ENCODE peak calls at places on chromosome X, in ten cellular contexts. U is psoas muscle; O is right cardiac atrium; Y is foreskin keratinocyte; L is CD4-positive, CD25-positive, alpha-beta regulatory T cell; B is HCT116; S is gastrocnemius medialis; F is heart left ventricle; Z is HepG2; K is aorta. R is an unnamed sample.

GRCh38 chrX:136731207-136731782 is 49.4 kb downstream of the ARHGEF6 start:
- ATAC-seq in U (peak; percentile 70), F (peak; percentile 70), Y (no peak), K (no peak), S (peak; percentile 88), Z (no peak), B (no peak), O (peak; percentile 48), L (peak; percentile 31), R (no peak)

GRCh38 chrX:16212436-16212835 is 45.2 kb downstream of the MAGEB17 start:
- ATAC-seq in S (no peak), O (no peak), F (no peak), Z (peak; percentile 44), Y (no peak), L (no peak), U (no peak), K (no peak), B (peak; percentile 87), R (no peak)

GRCh38 chrX:574355-574754 is 56.2 kb upstream of the SHOX start:
- ATAC-seq in O (no peak), Z (peak; percentile 50), L (no peak), F (no peak), S (no peak), K (no peak), Y (no peak), U (no peak), B (no peak), R (no peak)

GRCh38 chrX:84362184-84362838 is 139.9 kb downstream of the HDX start:
- ATAC-seq in K (peak; percentile 50), Z (no peak), U (no peak), S (peak; percentile 46), B (no peak), L (no peak), O (no peak), Y (no peak), F (no peak), R (peak; percentile 34)

GRCh38 chrX:19156223-19156622 is 34.0 kb upstream of the ADGRG2 start:
- ATAC-seq in Y (no peak), K (no peak), O (peak; percentile 31), B (no peak), L (no peak), S (no peak), U (no peak), Z (no peak), F (no peak), R (no peak)

GRCh38 chrX:110001702-110002299 is 1.1 kb upstream of the TMEM164 start:
- ATAC-seq in K (peak; percentile 1), S (no peak), Z (no peak), F (no peak), U (no peak), L (no peak), O (no peak), B (peak; percentile 5), Y (peak; percentile 2), R (no peak)

GRCh38 chrX:12497832-12498591 is 293.2 kb upstream of the PRPS2 start:
- ATAC-seq in O (no peak), U (no peak), F (no peak), K (no peak), S (no peak), L (no peak), B (no peak), Y (no peak), Z (peak; percentile 57), R (no peak)

GRCh38 chrX:129736491-129736890 is 2.3 kb upstream of the XPNPEP2 start:
- ATAC-seq in S (no peak), Z (peak; percentile 75), K (no peak), U (no peak), L (no peak), O (no peak), F (no peak), Y (no peak), B (no peak), R (no peak)

GRCh38 chrX:48035891-48036290 is 29.1 kb downstream of the SPACA5 start:
- ATAC-seq in L (no peak), Z (no peak), Y (no peak), K (no peak), B (no peak), O (peak; percentile 83), F (no peak), S (no peak), U (no peak), R (no peak)

GRCh38 chrX:71514367-71515038 is 18.4 kb upstream of the OGT start:
- ATAC-seq in S (peak; percentile 53), F (peak; percentile 74), O (peak; percentile 68), L (peak; percentile 64), U (peak; percentile 43), B (no peak), K (no peak), Z (no peak), Y (no peak), R (no peak)

GRCh38 chrX:10010686-10011085 is 43.5 kb downstream of the CLDN34 start:
- ATAC-seq in U (no peak), S (no peak), O (peak; percentile 10), B (no peak), Z (no peak), L (no peak), Y (no peak), F (no peak), K (no peak), R (no peak)

GRCh38 chrX:134764202-134764785 is 106.0 kb upstream of the PLAC1 start:
- ATAC-seq in L (peak; percentile 71), Z (peak; percentile 97), F (no peak), O (no peak), Y (peak; percentile 96), B (peak; percentile 90), S (no peak), U (no peak), K (no peak), R (no peak)

GRCh38 chrX:37291924-37292323 is 57.2 kb upstream of the PRRG1 start:
- ATAC-seq in L (no peak), B (no peak), U (no peak), K (no peak), F (no peak), Y (no peak), O (no peak), S (no peak), Z (no peak), R (no peak)

GRCh38 chrX:155143959-155144548 is 72.2 kb upstream of the VBP1 start:
- ATAC-seq in O (no peak), Y (no peak), Z (no peak), S (no peak), F (no peak), U (no peak), L (no peak), K (no peak), B (no peak), R (no peak)

GRCh38 chrX:107577933-107578332 is 50.4 kb upstream of the PRPS1 start:
- ATAC-seq in F (no peak), Y (no peak), B (no peak), K (no peak), S (no peak), U (no peak), O (no peak), Z (no peak), L (no peak), R (no peak)

DNA sequence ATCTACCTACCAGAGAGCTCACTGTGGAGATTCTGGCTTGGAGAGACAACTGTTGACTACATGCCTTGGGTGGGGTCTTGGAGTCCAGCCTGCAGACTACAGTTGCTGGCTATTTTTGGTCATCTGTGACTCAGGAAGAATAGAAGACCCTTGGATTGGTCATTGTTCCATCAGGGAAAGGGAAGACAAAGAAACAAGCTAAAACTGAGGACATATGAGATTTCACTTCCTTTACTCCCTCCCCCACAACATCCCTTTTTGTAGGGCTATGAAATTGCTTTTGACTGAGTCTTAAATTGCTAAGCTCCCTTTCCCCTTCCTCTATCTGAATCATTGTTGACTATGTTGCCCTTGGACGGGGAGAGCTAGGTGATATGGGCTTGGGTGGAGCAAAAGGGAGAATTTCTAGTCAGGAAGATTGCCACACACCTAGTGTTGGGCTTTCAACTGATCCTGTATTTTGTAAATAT is 11.7 kb downstream of the MSN start:
- ATAC-seq in S (no peak), F (peak; percentile 38), Y (peak; percentile 77), K (peak; percentile 9), Z (no peak), U (peak; percentile 50), L (no peak), O (peak; percentile 80), B (no peak), R (peak; percentile 24)
- H3K27ac ChIP-seq in S (peak overlapping the region; percentile 76), F (peak overlapping the region; percentile 100), Y (peak overlapping the region; percentile 46), K (peak overlapping the region; percentile 80), Z (no peak overlapping the region), U (peak overlapping the region; percentile 70), L (no peak overlapping the region), O (peak overlapping the region; percentile 78), B (no peak overlapping the region), R (peak overlapping the region; percentile 81)

DNA sequence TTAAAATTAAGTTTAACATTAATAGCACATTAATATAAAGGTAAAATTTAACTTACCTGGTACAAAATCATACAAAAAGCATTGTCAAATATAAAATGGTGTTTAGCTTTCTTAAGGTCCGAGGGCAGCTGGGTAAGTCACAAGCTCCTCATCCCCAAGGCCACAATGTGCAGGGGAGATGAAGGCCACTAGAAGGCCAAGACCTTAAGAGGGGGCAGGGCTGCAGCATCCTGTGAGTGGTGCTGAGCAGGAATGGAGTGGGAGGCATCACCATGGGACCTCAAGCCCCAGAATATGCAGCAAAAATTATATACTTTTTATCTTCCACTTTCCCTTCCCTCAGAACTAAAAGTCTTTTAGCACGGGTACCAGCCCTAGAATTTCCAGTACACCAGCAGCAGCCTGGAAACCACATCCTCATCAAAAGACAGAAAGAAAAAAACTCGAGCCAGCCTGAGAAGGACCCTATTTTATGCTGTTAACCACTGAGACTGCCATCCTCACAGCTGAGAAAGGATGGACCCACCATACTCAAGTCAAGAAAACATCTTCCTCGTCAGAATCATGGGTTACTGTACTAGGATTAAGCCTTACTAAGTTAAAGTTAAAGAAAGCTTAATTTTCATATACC is 13.0 kb upstream of the RHOXF2 start:
- ATAC-seq in Y (no peak), Z (no peak), L (no peak), U (no peak), S (no peak), B (no peak), F (no peak), O (no peak), K (no peak), R (no peak)
- H3K27ac ChIP-seq in Y (no peak overlapping the region), Z (no peak overlapping the region), L (no peak overlapping the region), U (no peak overlapping the region), S (no peak overlapping the region), B (no peak overlapping the region), F (no peak overlapping the region), O (no peak overlapping the region), K (no peak overlapping the region), R (no peak overlapping the region)

GRCh38 chrX:69028006-69028760 is 137.1 kb downstream of the PJA1 start:
- ATAC-seq in U (no peak), L (no peak), B (no peak), K (no peak), O (no peak), Y (no peak), Z (no peak), S (no peak), F (no peak), R (no peak)
- H3K27ac ChIP-seq in U (no peak overlapping the region), L (no peak overlapping the region), B (no peak overlapping the region), K (no peak overlapping the region), O (no peak overlapping the region), Y (peak overlapping the region; percentile 100), Z (no peak overlapping the region), S (no peak overlapping the region), F (no peak overlapping the region), R (no peak overlapping the region)

GRCh38 chrX:131783555-131784338 is 239.4 kb upstream of the STK26 start:
- ATAC-seq in U (peak; percentile 76), Y (no peak), F (no peak), K (peak; percentile 81), B (no peak), S (no peak), L (no peak), Z (no peak), O (peak; percentile 88), R (peak; percentile 82)

GRCh38 chrX:131779313-131779712 is 235.4 kb downstream of the OR13H1 start:
- ATAC-seq in K (no peak), B (no peak), U (peak; percentile 41), O (no peak), S (no peak), F (no peak), L (no peak), Z (no peak), Y (no peak), R (no peak)

GRCh38 chrX:131778269-131779218 is 234.7 kb downstream of the OR13H1 start:
- ATAC-seq in F (no peak), L (no peak), Y (no peak), Z (no peak), S (no peak), K (peak; percentile 88), B (no peak), U (peak; percentile 86), O (peak; percentile 95), R (peak; percentile 75)
- H3K27ac ChIP-seq in F (no peak overlapping the region), L (no peak overlapping the region), Y (no peak overlapping the region), Z (no peak overlapping the region), S (peak overlapping the region; percentile 71), K (no peak overlapping the region), B (no peak overlapping the region), U (peak overlapping the region; percentile 83), O (no peak overlapping the region), R (no peak overlapping the region)